ENCODE peak calls at places on chromosome 9, in six cellular contexts. J is heart right ventricle, B is A549, K is fibroblast of lung, F is heart left ventricle, E is skeletal muscle cell. R is an unnamed sample.

GRCh38 chr9:764105-764524 is 77.4 kb upstream of the DMRT1 start:
- DNase-seq in F (peak), J (peak), B (peak), E (no peak), K (peak), R (peak)

GRCh38 chr9:36218011-36218410 is 27.3 kb downstream of the CLTA start:
- DNase-seq in B (no peak), J (no peak), E (no peak), K (no peak), F (no peak), R (no peak)

GRCh38 chr9:80359291-80359690 is 787.5 kb downstream of the TLE4 start:
- DNase-seq in E (no peak), J (no peak), F (no peak), B (no peak), K (no peak), R (no peak)

GRCh38 chr9:96241391-96241809 is 60.6 kb downstream of the HSD17B3 start:
- DNase-seq in J (no peak), B (no peak), F (no peak), E (no peak), K (peak), R (peak)

GRCh38 chr9:111645806-111646205 is 14.7 kb downstream of the DNAJC25 start:
- DNase-seq in E (no peak), K (peak), B (no peak), F (no peak), J (no peak), R (no peak)

GRCh38 chr9:116060631-116061030 is 93.0 kb upstream of the PAPPA start:
- DNase-seq in B (no peak), E (no peak), F (no peak), K (no peak), J (no peak), R (no peak)

GRCh38 chr9:38137342-38137741 is 68.3 kb upstream of the SHB start:
- DNase-seq in E (no peak), K (no peak), B (no peak), J (no peak), F (no peak), R (no peak)

GRCh38 chr9:107280543-107280942 is 2.5 kb upstream of the RAD23B start:
- DNase-seq in B (no peak), J (no peak), E (peak), F (no peak), K (peak), R (no peak)

GRCh38 chr9:124594673-124595072 is 87.5 kb upstream of the NR5A1 start:
- DNase-seq in B (no peak), J (no peak), E (no peak), K (no peak), F (no peak), R (no peak)

GRCh38 chr9:22037954-22038690 is 29.0 kb upstream of the CDKN2B start:
- DNase-seq in F (no peak), J (no peak), E (no peak), K (no peak), B (no peak), R (peak)

GRCh38 chr9:114681594-114682332 is at the start of gene TEX48:
- DNase-seq in F (no peak), K (peak), B (peak), E (no peak), J (peak), R (peak)

GRCh38 chr9:122888480-122888879 is 16.7 kb downstream of the RC3H2 start:
- DNase-seq in K (no peak), F (no peak), J (no peak), E (no peak), B (no peak), R (no peak)

GRCh38 chr9:136093995-136094881 is 851 bp downstream of the NACC2 start:
- DNase-seq in B (peak), E (no peak), F (peak), J (peak), K (peak), R (no peak)

GRCh38 chr9:85743290-85744128 is 1.8 kb upstream of the AGTPBP1 start:
- DNase-seq in J (no peak), K (peak), B (peak), F (peak), E (peak), R (no peak)

GRCh38 chr9:113675475-113675941 is 200.6 kb upstream of the ZNF618 start:
- DNase-seq in B (no peak), F (peak), E (peak), J (peak), K (peak), R (no peak)

GRCh38 chr9:72185561-72185960 is 36.3 kb downstream of the GDA start:
- DNase-seq in J (no peak), F (no peak), B (no peak), K (no peak), E (no peak), R (no peak)

GRCh38 chr9:89474939-89475338 is 23.0 kb downstream of the SEMA4D start:
- DNase-seq in B (no peak), J (no peak), K (no peak), E (no peak), F (no peak), R (no peak)

GRCh38 chr9:113992994-113993393 is 85.1 kb downstream of the AMBP start:
- DNase-seq in E (no peak), K (no peak), J (no peak), B (no peak), F (no peak), R (no peak)

GRCh38 chr9:126809068-126809467 is 4.2 kb downstream of the ZBTB43 start:
- DNase-seq in F (no peak), J (no peak), B (no peak), E (peak), K (no peak), R (no peak)

GRCh38 chr9:6852243-6852963 is 94.6 kb downstream of the KDM4C start:
- DNase-seq in K (peak), B (peak), E (peak), J (no peak), F (no peak), R (no peak)

GRCh38 chr9:124077915-124078572 is 66.5 kb downstream of the LHX2 start:
- DNase-seq in J (peak), F (peak), K (peak), E (no peak), B (no peak), R (no peak)

GRCh38 chr9:129665008-129665771 is at the start of gene PRRX2:
- DNase-seq in F (no peak), E (no peak), J (no peak), K (peak), B (peak), R (no peak)

GRCh38 chr9:98081477-98082219 is 25.1 kb downstream of the NANS start:
- DNase-seq in B (peak), K (peak), E (peak), F (peak), J (no peak), R (no peak)

GRCh38 chr9:20618361-20618799 is 3.9 kb downstream of the MLLT3 start:
- DNase-seq in K (peak), B (peak), E (peak), J (peak), F (peak), R (no peak)

GRCh38 chr9:31674264-31674663 is 710.2 kb upstream of the ACO1 start:
- DNase-seq in K (peak), E (no peak), F (no peak), B (no peak), J (no peak), R (no peak)

GRCh38 chr9:87569008-87569908 is 71.6 kb downstream of the DAPK1 start:
- DNase-seq in J (peak), F (no peak), K (peak), E (no peak), B (no peak), R (peak)

GRCh38 chr9:13646500-13646899 is 367.0 kb upstream of the MPDZ start:
- DNase-seq in B (no peak), K (no peak), J (no peak), F (no peak), E (no peak), R (no peak)
- H3K4me3 ChIP-seq in B (no peak), K (no peak), J (no peak), F (no peak), E (no peak), R (no peak)

GRCh38 chr9:121029469-121029868 is 20.6 kb downstream of the C5 start:
- DNase-seq in K (no peak), F (no peak), J (no peak), E (no peak), B (no peak), R (no peak)

GRCh38 chr9:121026260-121026691 is 23.8 kb downstream of the C5 start:
- DNase-seq in E (peak), K (peak), F (no peak), J (no peak), B (no peak), R (no peak)

GRCh38 chr9:121023064-121023463 is 27.0 kb downstream of the C5 start:
- DNase-seq in J (no peak), E (no peak), B (peak), F (no peak), K (peak), R (no peak)

GRCh38 chr9:121024237-121024636 is 25.8 kb downstream of the C5 start:
- DNase-seq in K (no peak), J (no peak), F (no peak), E (no peak), B (no peak), R (no peak)

GRCh38 chr9:121026768-121027167 is 23.3 kb downstream of the C5 start:
- DNase-seq in K (no peak), B (no peak), E (no peak), F (no peak), J (no peak), R (no peak)
- H3K4me3 ChIP-seq in K (no peak), B (no peak), E (no peak), F (no peak), J (no peak), R (no peak)

DNA sequence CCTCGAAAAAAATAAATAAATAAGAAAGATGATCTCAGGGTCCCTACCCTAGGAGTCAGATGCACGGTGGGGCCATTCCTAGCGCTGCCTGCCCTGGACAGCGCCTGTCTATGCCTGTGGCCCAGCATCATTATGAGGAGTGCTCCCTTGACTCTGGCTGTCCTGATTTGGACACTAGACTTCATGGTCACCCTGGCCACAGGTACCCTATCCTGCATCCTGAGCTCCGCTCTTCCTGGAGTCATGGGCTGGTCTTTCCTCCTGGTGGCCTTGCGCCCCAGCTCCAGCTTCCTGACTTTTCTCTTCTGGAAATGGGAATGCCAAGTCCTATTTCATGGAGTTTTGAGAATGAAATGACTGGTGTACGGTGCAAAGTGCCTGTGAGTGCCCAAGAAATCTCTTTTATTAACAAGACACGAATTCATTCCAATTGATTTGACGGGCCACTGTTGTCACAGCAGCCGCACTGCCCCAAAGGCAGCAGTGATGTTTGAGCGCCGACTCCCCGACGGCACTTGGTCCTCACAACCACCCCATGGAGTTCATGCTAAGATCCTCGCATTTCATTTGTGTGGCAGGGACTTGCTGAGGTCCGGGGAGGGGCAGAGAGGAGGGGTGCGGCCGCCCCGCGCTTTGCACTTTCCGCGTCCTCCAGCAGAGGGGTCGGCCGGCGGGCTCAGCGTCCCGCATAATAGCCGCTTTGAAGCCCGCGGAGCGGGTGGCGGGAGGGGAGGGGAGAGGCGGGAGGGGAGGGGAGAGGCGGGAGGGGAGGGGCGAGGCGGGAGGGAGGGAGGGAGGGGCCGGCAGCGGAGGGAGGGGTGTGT is 453 bp upstream of the AIF1L start:
- DNase-seq in B (peak), J (peak), F (peak), K (peak), E (no peak), R (no peak)
- H3K4me3 ChIP-seq in B (peak), J (peak), F (peak), K (no peak), E (peak), R (no peak)

GRCh38 chr9:95120781-95121370 is 196.6 kb downstream of the FANCC start:
- DNase-seq in J (no peak), K (no peak), E (no peak), B (no peak), F (no peak), R (no peak)
- H3K4me3 ChIP-seq in J (no peak), K (no peak), E (no peak), B (no peak), F (no peak), R (no peak)

DNA sequence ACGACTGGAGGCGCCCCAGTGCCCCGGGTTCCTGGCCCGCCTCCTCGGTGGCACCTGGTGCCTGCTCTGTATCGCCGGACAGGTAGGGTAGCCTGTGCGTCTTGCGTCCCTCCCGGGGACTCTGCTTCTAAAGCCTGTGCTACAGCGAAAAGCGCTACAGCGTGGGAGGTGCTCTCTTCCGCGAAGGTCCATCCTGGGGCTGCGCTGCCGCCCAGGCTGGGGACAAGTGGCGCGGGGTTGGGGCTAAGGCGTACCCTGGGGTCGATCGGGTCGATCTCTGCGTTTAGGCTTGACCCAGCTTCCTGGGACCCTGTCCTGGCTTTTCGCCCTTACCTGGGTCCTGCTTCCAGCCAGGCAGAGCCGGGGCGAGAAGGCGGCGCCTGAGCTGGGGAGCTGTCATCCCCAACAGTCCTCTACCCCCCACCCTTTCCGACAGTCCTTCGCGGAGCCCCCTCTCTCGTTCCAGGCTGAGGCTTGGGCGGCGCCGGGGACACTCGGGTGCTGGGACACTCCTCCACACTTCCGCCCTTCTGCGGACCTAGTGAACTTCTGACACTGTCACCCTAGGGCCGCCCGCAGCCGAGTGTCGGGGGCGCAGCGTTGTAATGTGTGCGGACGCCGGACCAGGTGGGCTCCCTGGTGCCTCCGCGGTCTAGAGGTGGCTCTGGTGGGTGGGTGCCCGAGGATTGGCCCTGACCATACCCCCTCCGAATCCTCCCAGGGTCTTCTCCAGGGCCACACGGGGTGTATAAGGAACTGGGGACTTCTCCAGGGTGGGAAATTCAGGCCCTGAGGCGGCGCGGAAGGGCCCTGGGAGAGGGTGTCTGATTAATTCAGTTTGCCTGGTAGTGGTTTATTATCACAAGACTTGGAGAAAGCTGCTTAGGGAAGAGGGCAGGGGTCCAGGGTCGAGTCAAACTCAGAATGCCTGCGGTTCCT is 328.2 kb downstream of the SH3GL2 start:
- DNase-seq in J (no peak), B (no peak), K (no peak), F (peak), E (no peak), R (no peak)
- H3K4me3 ChIP-seq in J (peak), B (no peak), K (no peak), F (peak), E (no peak), R (no peak)

GRCh38 chr9:135085830-135086546 is 1.5 kb upstream of the OLFM1 start:
- DNase-seq in J (peak), E (no peak), K (peak), B (peak), F (peak), R (peak)
- H3K4me3 ChIP-seq in J (peak), E (peak), K (no peak), B (peak), F (peak), R (no peak)

DNA sequence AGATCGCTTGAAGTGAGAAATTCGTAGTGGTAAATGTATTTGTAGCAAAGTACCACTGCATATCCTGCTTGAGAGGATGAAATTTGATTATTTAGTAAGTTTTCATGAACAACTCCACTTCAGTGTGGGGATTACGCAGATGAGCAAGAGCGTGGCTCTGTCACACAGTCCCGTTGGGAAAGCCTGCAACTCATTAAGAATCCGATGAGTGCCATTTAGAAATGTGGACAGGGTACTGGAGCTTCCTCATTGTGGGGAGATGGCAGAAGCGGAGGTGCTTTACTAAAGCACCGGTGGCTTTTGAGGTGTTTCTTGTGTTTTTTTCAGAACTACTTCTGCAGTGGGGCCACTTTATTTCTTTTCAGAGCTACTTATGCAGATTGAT is 1.4 kb downstream of the TJP2 start:
- DNase-seq in F (no peak), K (no peak), B (no peak), E (no peak), J (no peak), R (peak)
- H3K4me3 ChIP-seq in F (peak), K (peak), B (no peak), E (peak), J (peak), R (peak)

GRCh38 chr9:14769235-14769580 is 46.7 kb upstream of the CER1 start:
- DNase-seq in B (no peak), E (no peak), K (peak), F (no peak), J (no peak), R (peak)

GRCh38 chr9:14770592-14770991 is 48.1 kb upstream of the CER1 start:
- DNase-seq in B (no peak), F (no peak), K (no peak), E (no peak), J (no peak), R (no peak)

GRCh38 chr9:14766299-14766698 is 43.8 kb upstream of the CER1 start:
- DNase-seq in F (no peak), K (peak), B (no peak), E (no peak), J (no peak), R (no peak)

GRCh38 chr9:14768561-14769234 is 46.2 kb upstream of the CER1 start:
- DNase-seq in E (no peak), F (no peak), B (peak), J (no peak), K (peak), R (peak)
- H3K4me3 ChIP-seq in E (no peak), F (no peak), B (peak), J (no peak), K (no peak), R (no peak)

GRCh38 chr9:132592451-132592850 is 10.0 kb downstream of the BARHL1 start:
- DNase-seq in E (no peak), F (no peak), K (no peak), B (no peak), J (no peak), R (no peak)
- H3K4me3 ChIP-seq in E (no peak), F (no peak), K (no peak), B (no peak), J (no peak), R (no peak)

R was measured in GM12865.